ENCODE peak calls at places on chromosomes 3 and 15, in seven cellular contexts. L, Q, W, F, C, K and A are unnamed samples.

GRCh38 chr15:64527263-64527984 is 67.0 kb downstream of the ZNF609 start:
- DNase-seq in L (no peak), Q (no peak), W (no peak), F (peak; percentile 53), C (no peak), K (no peak), A (no peak)

GRCh38 chr3:135896613-135897012 is 68.9 kb upstream of the PPP2R3A start:
- DNase-seq in L (no peak), Q (no peak), W (no peak), F (peak; percentile 83), C (no peak), K (no peak), A (no peak)

GRCh38 chr3:59127071-59127470 is 77.2 kb upstream of the CFAP20DC start:
- DNase-seq in L (no peak), Q (no peak), W (no peak), F (no peak), C (no peak), K (no peak), A (no peak)

GRCh38 chr3:42680806-42681205 is 4.5 kb upstream of the KLHL40 start:
- DNase-seq in L (peak; percentile 4), Q (no peak), W (no peak), F (no peak), C (no peak), K (no peak), A (no peak)

GRCh38 chr3:66425032-66425431 is 75.8 kb downstream of the LRIG1 start:
- DNase-seq in L (no peak), Q (no peak), W (no peak), F (no peak), C (peak; percentile 88), K (peak; percentile 68), A (no peak)

GRCh38 chr3:62586356-62586755 is 213.0 kb upstream of the FEZF2 start:
- DNase-seq in L (no peak), Q (no peak), W (no peak), F (no peak), C (no peak), K (no peak), A (no peak)

GRCh38 chr3:95235916-95236315 is 1173.1 kb downstream of the NSUN3 start:
- DNase-seq in L (no peak), Q (no peak), W (no peak), F (peak; percentile 32), C (no peak), K (no peak), A (no peak)

GRCh38 chr3:164465172-164465571 is 613.1 kb downstream of the SI start:
- DNase-seq in L (no peak), Q (no peak), W (no peak), F (no peak), C (no peak), K (no peak), A (no peak)

GRCh38 chr3:100455841-100456550 is 36.4 kb upstream of the TMEM45A start:
- DNase-seq in L (no peak), Q (no peak), W (no peak), F (no peak), C (no peak), K (no peak), A (no peak)

GRCh38 chr3:112646623-112647022 is 5.7 kb upstream of the CCDC80 start:
- DNase-seq in L (no peak), Q (no peak), W (no peak), F (peak; percentile 54), C (no peak), K (no peak), A (no peak)

GRCh38 chr3:50167069-50167781 is 12.1 kb downstream of the SEMA3F start:
- DNase-seq in L (no peak), Q (no peak), W (no peak), F (no peak), C (no peak), K (no peak), A (no peak)

GRCh38 chr15:94293411-94294402 is 62.3 kb downstream of the MCTP2 start:
- DNase-seq in L (no peak), Q (no peak), W (no peak), F (no peak), C (no peak), K (no peak), A (no peak)

GRCh38 chr15:94297543-94297942 is 66.2 kb downstream of the MCTP2 start:
- DNase-seq in L (no peak), Q (no peak), W (no peak), F (no peak), C (no peak), K (no peak), A (no peak)

GRCh38 chr15:94294556-94294955 is 63.2 kb downstream of the MCTP2 start:
- DNase-seq in L (no peak), Q (no peak), W (no peak), F (no peak), C (no peak), K (no peak), A (no peak)

GRCh38 chr15:94298359-94298758 is 67.0 kb downstream of the MCTP2 start:
- DNase-seq in L (no peak), Q (no peak), W (no peak), F (no peak), C (no peak), K (no peak), A (no peak)

GRCh38 chr15:94295275-94295674 is 63.9 kb downstream of the MCTP2 start:
- DNase-seq in L (no peak), Q (no peak), W (no peak), F (no peak), C (no peak), K (no peak), A (no peak)
- H3K27me3 ChIP-seq in L (no peaks in the 10 kb centered on the region), Q (no peaks in the 10 kb centered on the region), W (no peaks in the 10 kb centered on the region), F (no peaks in the 10 kb centered on the region), C (no peaks in the 10 kb centered on the region), K (no peaks in the 10 kb centered on the region), A (no peaks in the 10 kb centered on the region)

GRCh38 chr3:130379274-130379673 is 33.8 kb downstream of the COL6A5 start:
- DNase-seq in L (no peak), Q (no peak), W (no peak), F (no peak), C (no peak), K (no peak), A (no peak)
- H3K27me3 ChIP-seq in L (no peaks in the 10 kb centered on the region), Q (no peaks in the 10 kb centered on the region), W (no peaks in the 10 kb centered on the region), F (no peaks in the 10 kb centered on the region), C (no peaks in the 10 kb centered on the region), K (no peaks in the 10 kb centered on the region), A (no peaks in the 10 kb centered on the region)

DNA sequence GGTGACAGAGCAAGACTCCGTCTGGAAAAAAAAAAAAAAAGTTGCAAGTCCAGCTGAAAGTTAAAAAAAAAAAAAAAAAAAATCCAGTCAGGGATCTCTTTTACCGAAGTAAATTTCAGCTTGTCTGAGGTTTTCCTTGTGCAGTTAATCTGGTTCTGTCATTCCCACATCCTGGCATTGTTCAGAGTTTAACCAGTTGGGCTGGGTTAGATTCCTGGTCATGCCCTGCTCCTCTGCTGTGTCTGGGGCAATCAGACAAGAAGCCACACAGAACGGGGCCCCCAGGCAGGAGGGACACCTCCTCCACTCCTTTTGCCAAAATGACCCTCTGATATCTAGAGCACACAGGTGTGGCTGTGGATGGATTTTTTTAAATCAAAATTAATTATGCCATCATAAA is 84.1 kb upstream of the KLHL25 start:
- DNase-seq in L (no peak), Q (no peak), W (no peak), F (no peak), C (no peak), K (no peak), A (no peak)
- H3K27me3 ChIP-seq in L (no peaks in the 10 kb centered on the region), Q (peaks cover 25% of the 10 kb centered on the region), W (no peaks in the 10 kb centered on the region), F (no peaks in the 10 kb centered on the region), C (no peaks in the 10 kb centered on the region), K (no peaks in the 10 kb centered on the region), A (peaks cover 27% of the 10 kb centered on the region)

GRCh38 chr15:45471151-45471550 is 51.4 kb downstream of the SLC30A4 start:
- DNase-seq in L (no peak), Q (no peak), W (no peak), F (no peak), C (no peak), K (no peak), A (no peak)

GRCh38 chr15:45469429-45469828 is 53.1 kb downstream of the SLC30A4 start:
- DNase-seq in L (no peak), Q (no peak), W (no peak), F (peak; percentile 89), C (no peak), K (no peak), A (no peak)

GRCh38 chr15:45474799-45475198 is 47.8 kb downstream of the SLC30A4 start:
- DNase-seq in L (no peak), Q (no peak), W (no peak), F (no peak), C (no peak), K (no peak), A (no peak)

GRCh38 chr15:45476395-45476794 is 46.2 kb downstream of the SLC30A4 start:
- DNase-seq in L (no peak), Q (no peak), W (no peak), F (no peak), C (no peak), K (no peak), A (no peak)

DNA sequence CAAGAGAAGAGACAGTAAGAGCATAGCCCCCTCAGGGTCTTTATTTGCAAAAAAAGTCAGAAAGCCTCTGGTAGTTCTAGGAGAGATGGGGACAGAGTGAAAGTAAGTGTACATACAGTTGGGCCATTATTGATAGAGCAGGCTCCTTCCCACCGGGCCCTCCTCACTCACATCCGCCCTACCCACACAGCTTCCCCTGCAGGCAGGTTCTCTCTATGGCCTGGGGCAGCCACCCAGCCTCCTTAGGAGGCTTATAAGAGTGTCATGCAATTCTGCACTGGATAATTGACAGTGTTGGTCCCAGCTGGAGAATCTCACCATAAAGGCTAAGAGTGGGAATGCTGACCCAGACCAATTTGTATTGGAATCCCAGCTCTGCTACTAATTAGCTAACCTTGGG is 49.5 kb downstream of the SLC30A4 start:
- DNase-seq in L (no peak), Q (no peak), W (no peak), F (peak; percentile 22), C (no peak), K (no peak), A (no peak)
- H3K27me3 ChIP-seq in L (no peaks in the 10 kb centered on the region), Q (peaks cover 13% of the 10 kb centered on the region), W (no peaks in the 10 kb centered on the region), F (peaks cover 16% of the 10 kb centered on the region), C (no peaks in the 10 kb centered on the region), K (peaks cover 4% of the 10 kb centered on the region), A (peaks cover 17% of the 10 kb centered on the region)

GRCh38 chr3:123431658-123432323 is 17.1 kb downstream of the ADCY5 start:
- DNase-seq in L (peak; percentile 5), Q (no peak), W (no peak), F (no peak), C (no peak), K (no peak), A (no peak)
- H3K27me3 ChIP-seq in L (no peaks in the 10 kb centered on the region), Q (no peaks in the 10 kb centered on the region), W (no peaks in the 10 kb centered on the region), F (no peaks in the 10 kb centered on the region), C (no peaks in the 10 kb centered on the region), K (no peaks in the 10 kb centered on the region), A (no peaks in the 10 kb centered on the region)